ENCODE peak calls at places on chromosomes 1 and 21, in seven cellular contexts. I, M, Z, O, C, X and U are unnamed samples.

GRCh38 chr1:47812848-47813508 is 184.2 kb downstream of the TRABD2B start:
- DNase-seq in I (no peak), M (no peak), Z (no peak), O (no peak), C (no peak), X (no peak), U (peak)

GRCh38 chr21:39003982-39004775 is 179.1 kb downstream of the PSMG1 start:
- DNase-seq in I (no peak), M (peak), Z (peak), O (peak), C (no peak), X (no peak), U (peak)

GRCh38 chr21:34965200-34966174 is 83.6 kb downstream of the RUNX1 start:
- DNase-seq in I (no peak), M (peak), Z (peak), O (no peak), C (no peak), X (no peak), U (no peak)

GRCh38 chr1:44705470-44705869 is 25.5 kb downstream of the RNU5D-1 start:
- DNase-seq in I (no peak), M (no peak), Z (no peak), O (no peak), C (no peak), X (no peak), U (no peak)

GRCh38 chr1:93723101-93723500 is 41.5 kb upstream of the BCAR3 start:
- DNase-seq in I (no peak), M (no peak), Z (no peak), O (peak), C (no peak), X (no peak), U (peak)

GRCh38 chr1:29643838-29644440 is 407.6 kb downstream of the PTPRU start:
- DNase-seq in I (no peak), M (no peak), Z (no peak), O (no peak), C (no peak), X (no peak), U (no peak)

GRCh38 chr1:36382231-36382630 is 3.5 kb downstream of the STK40 start:
- DNase-seq in I (no peak), M (no peak), Z (no peak), O (no peak), C (no peak), X (no peak), U (no peak)

GRCh38 chr1:59072017-59072947 is 224.6 kb upstream of the FGGY start:
- DNase-seq in I (peak), M (peak), Z (peak), O (no peak), C (no peak), X (no peak), U (peak)

GRCh38 chr1:222034790-222035189 is 292.9 kb upstream of the DUSP10 start:
- DNase-seq in I (no peak), M (no peak), Z (no peak), O (no peak), C (no peak), X (no peak), U (no peak)

GRCh38 chr1:109895720-109896504 is 14.7 kb upstream of the CSF1 start:
- DNase-seq in I (no peak), M (peak), Z (peak), O (no peak), C (no peak), X (no peak), U (no peak)

GRCh38 chr1:115529216-115529897 is 112.4 kb upstream of the VANGL1 start:
- DNase-seq in I (no peak), M (no peak), Z (no peak), O (no peak), C (no peak), X (no peak), U (no peak)

GRCh38 chr1:77143529-77144121 is 75.6 kb downstream of the PIGK start:
- DNase-seq in I (no peak), M (peak), Z (peak), O (peak), C (no peak), X (no peak), U (no peak)

GRCh38 chr1:26449868-26450267 is 17.7 kb downstream of the DHDDS start:
- DNase-seq in I (no peak), M (no peak), Z (no peak), O (no peak), C (no peak), X (no peak), U (no peak)

GRCh38 chr1:220828211-220828553 is 41.5 kb downstream of the MTARC1 start:
- DNase-seq in I (no peak), M (no peak), Z (no peak), O (no peak), C (no peak), X (no peak), U (peak)

GRCh38 chr1:110616587-110616986 is 10.4 kb upstream of the KCNA2 start:
- DNase-seq in I (no peak), M (peak), Z (no peak), O (no peak), C (no peak), X (no peak), U (peak)

GRCh38 chr1:11804666-11805453 is 904 bp downstream of the MTHFR start:
- DNase-seq in I (no peak), M (peak), Z (peak), O (peak), C (no peak), X (no peak), U (peak)

GRCh38 chr1:7586031-7586941 is 184.8 kb upstream of the VAMP3 start:
- DNase-seq in I (no peak), M (no peak), Z (no peak), O (no peak), C (no peak), X (no peak), U (peak)

GRCh38 chr1:85553416-85553815 is 27.1 kb upstream of the CCN1 start:
- DNase-seq in I (no peak), M (peak), Z (peak), O (no peak), C (no peak), X (no peak), U (no peak)

GRCh38 chr21:43361493-43362296 is 65.2 kb downstream of the SIK1 start:
- DNase-seq in I (no peak), M (peak), Z (peak), O (no peak), C (no peak), X (no peak), U (no peak)

GRCh38 chr1:39158330-39159086 is 46.0 kb upstream of the MACF1 start:
- DNase-seq in I (peak), M (peak), Z (peak), O (no peak), C (no peak), X (no peak), U (peak)

GRCh38 chr1:88462481-88463261 is 221.4 kb upstream of the PKN2 start:
- DNase-seq in I (peak), M (peak), Z (peak), O (peak), C (peak), X (no peak), U (peak)

GRCh38 chr1:89311757-89312156 is 39.1 kb upstream of the GBP5 start:
- DNase-seq in I (no peak), M (no peak), Z (peak), O (no peak), C (no peak), X (peak), U (no peak)

GRCh38 chr1:228453614-228454013 is 33.6 kb upstream of the RNF187 start:
- DNase-seq in I (no peak), M (no peak), Z (no peak), O (no peak), C (no peak), X (no peak), U (no peak)
- H3K23ac ChIP-seq in I (no peak), M (no peak), Z (no peak), O (no peak), C (no peak), X (no peak), U (no peak)

GRCh38 chr1:167503626-167504458 is 14.5 kb downstream of the CD247 start:
- DNase-seq in I (no peak), M (no peak), Z (no peak), O (no peak), C (no peak), X (no peak), U (no peak)

GRCh38 chr1:167502192-167502551 is 16.2 kb downstream of the CD247 start:
- DNase-seq in I (no peak), M (no peak), Z (no peak), O (no peak), C (no peak), X (no peak), U (no peak)

GRCh38 chr1:167501513-167502191 is 16.7 kb downstream of the CD247 start:
- DNase-seq in I (no peak), M (no peak), Z (no peak), O (no peak), C (no peak), X (no peak), U (no peak)

GRCh38 chr1:167500283-167500860 is 18.0 kb downstream of the CD247 start:
- DNase-seq in I (no peak), M (no peak), Z (no peak), O (no peak), C (no peak), X (no peak), U (no peak)

GRCh38 chr1:167502719-167503452 is 15.4 kb downstream of the CD247 start:
- DNase-seq in I (peak), M (no peak), Z (no peak), O (no peak), C (no peak), X (no peak), U (peak)
- H3K23ac ChIP-seq in I (no peak), M (no peak), Z (no peak), O (no peak), C (no peak), X (no peak), U (no peak)

GRCh38 chr1:43430831-43431230 is 22.9 kb downstream of the HYI start:
- DNase-seq in I (no peak), M (no peak), Z (no peak), O (no peak), C (no peak), X (no peak), U (no peak)

GRCh38 chr1:43426221-43426620 is 27.5 kb downstream of the HYI start:
- DNase-seq in I (no peak), M (no peak), Z (no peak), O (no peak), C (no peak), X (no peak), U (no peak)

GRCh38 chr1:43425045-43425444 is 28.7 kb downstream of the HYI start:
- DNase-seq in I (no peak), M (peak), Z (no peak), O (no peak), C (no peak), X (no peak), U (no peak)

GRCh38 chr1:43427524-43427923 is 26.2 kb downstream of the HYI start:
- DNase-seq in I (no peak), M (no peak), Z (no peak), O (no peak), C (no peak), X (no peak), U (no peak)

DNA sequence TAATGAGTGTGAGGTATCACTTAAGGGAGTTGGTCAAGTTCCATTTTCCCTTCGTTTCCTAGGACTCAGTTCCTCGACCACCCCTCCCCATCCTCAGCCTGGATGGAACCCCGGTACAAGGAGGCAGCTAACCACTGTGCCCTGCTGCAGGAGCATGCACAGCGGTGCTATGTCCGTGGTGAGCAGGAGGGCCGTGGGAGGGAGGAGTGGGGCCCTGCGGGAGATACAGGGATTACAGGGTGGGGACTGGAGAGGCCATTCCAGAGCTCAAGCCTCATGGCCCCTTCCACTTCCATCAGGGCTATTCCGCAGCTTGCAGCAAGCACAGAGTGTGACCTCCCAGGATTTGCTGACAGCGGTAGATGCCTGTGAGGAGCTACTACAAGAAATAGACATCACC is 25.8 kb downstream of the HYI start:
- DNase-seq in I (no peak), M (no peak), Z (no peak), O (no peak), C (no peak), X (no peak), U (no peak)
- H3K23ac ChIP-seq in I (no peak), M (no peak), Z (no peak), O (no peak), C (no peak), X (no peak), U (no peak)

GRCh38 chr1:955439-955838 is 3.6 kb downstream of the NOC2L start:
- DNase-seq in I (no peak), M (no peak), Z (no peak), O (no peak), C (no peak), X (no peak), U (no peak)
- H3K23ac ChIP-seq in I (no peak), M (no peak), Z (no peak), O (no peak), C (peak), X (no peak), U (no peak)

DNA sequence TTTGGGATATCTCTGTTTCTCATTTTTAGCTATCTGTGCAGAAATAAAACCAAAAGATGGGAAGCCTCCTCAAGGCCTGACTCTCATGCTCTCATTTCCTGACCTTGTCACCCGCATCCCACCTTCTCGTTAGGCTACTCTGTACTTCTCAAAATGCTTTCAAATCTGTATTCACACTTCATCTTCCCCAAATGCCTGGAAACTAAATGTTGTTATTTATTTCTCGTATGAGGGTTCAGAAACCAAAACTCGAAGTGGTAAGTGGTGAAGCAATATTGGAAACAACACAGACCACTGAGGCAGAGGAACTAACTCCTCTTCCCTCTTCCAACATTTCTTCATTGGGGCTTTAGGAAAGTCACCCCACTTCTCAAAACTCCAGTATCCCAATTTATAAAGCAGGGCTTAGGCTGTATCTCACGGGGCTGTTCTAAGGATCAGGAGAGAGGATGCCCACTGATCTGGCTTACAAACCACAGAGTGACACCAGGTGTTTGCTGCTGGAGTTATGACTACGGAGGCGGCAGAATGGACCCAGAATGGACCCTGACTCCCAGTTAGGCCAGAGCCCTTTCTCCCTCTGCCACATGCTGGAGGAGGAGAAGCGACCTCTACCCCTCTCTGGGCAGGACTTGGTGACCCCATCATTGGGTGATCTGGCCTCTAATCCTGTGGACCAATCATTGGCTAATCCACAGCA is 3.5 kb downstream of the SLAMF7 start:
- DNase-seq in I (no peak), M (no peak), Z (no peak), O (no peak), C (no peak), X (no peak), U (no peak)
- H3K23ac ChIP-seq in I (no peak), M (no peak), Z (no peak), O (no peak), C (no peak), X (no peak), U (no peak)

DNA sequence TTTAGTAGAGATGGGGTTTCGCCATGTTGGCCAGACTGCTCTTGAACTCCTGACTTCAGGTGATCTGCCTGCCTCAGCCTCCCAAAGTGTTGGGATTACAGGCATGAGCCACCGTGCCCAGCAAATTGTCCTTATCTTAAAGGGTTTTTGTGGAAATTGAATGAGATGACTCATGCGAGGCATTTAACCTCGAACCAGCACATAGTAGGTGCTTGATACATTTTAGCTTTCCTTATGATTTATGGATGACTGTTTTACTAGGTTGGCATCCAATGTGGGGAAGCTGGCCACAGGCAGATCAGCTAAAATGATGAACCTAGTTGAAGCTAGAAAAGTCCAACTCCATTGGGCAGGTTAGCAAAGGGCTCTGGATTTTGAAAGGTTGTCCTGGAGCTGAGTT is 1.4 kb upstream of the COL9A2 start:
- DNase-seq in I (no peak), M (no peak), Z (no peak), O (no peak), C (no peak), X (no peak), U (no peak)
- H3K23ac ChIP-seq in I (no peak), M (no peak), Z (no peak), O (no peak), C (no peak), X (no peak), U (no peak)